ENCODE peak calls at places on chromosomes 2 and 18, in seven cellular contexts. V is ovary, B is neuronal stem cell, W is PC-3, N is Peyer's patch, Z is body of pancreas, P is left ventricle myocardium inferior. A is an unnamed sample. For H3K4me1, the result is how much of the 10 kb centered on the place peaks cover.

GRCh38 chr18:42976869-42977268 is 138.6 kb downstream of the RIT2 start:
- DNase-seq in V (no peak), B (no peak), W (no peak), N (no peak), Z (no peak), P (no peak), A (no peak)

GRCh38 chr2:97724501-97724900 is 11.1 kb downstream of the ZAP70 start:
- DNase-seq in V (no peak), B (no peak), W (no peak), N (peak), Z (no peak), P (no peak), A (no peak)

GRCh38 chr2:160491922-160492371 is 1.7 kb downstream of the RBMS1 start:
- DNase-seq in V (no peak), B (no peak), W (peak), N (no peak), Z (no peak), P (no peak), A (no peak)

GRCh38 chr18:65235966-65236634 is 514.7 kb upstream of the CDH7 start:
- DNase-seq in V (no peak), B (no peak), W (peak), N (no peak), Z (peak), P (no peak), A (no peak)

GRCh38 chr2:214830794-214831346 is 21.4 kb upstream of the BARD1 start:
- DNase-seq in V (no peak), B (no peak), W (peak), N (no peak), Z (no peak), P (no peak), A (no peak)

GRCh38 chr2:195961873-195962272 is 106.8 kb downstream of the DNAH7 start:
- DNase-seq in V (no peak), B (no peak), W (no peak), N (no peak), Z (no peak), P (no peak), A (no peak)

GRCh38 chr2:157375384-157375783 is 49.8 kb upstream of the ERMN start:
- DNase-seq in V (no peak), B (no peak), W (no peak), N (no peak), Z (no peak), P (no peak), A (no peak)

GRCh38 chr2:134207589-134208209 is 46.2 kb upstream of the MGAT5 start:
- DNase-seq in V (no peak), B (no peak), W (peak), N (peak), Z (peak), P (peak), A (peak)

GRCh38 chr2:71833855-71834554 is 313.7 kb downstream of the CYP26B1 start:
- DNase-seq in V (no peak), B (no peak), W (peak), N (no peak), Z (peak), P (peak), A (peak)

GRCh38 chr2:43136862-43137261 is 89.5 kb downstream of the ZFP36L2 start:
- DNase-seq in V (peak), B (no peak), W (no peak), N (peak), Z (no peak), P (no peak), A (no peak)

GRCh38 chr2:141666191-141666590 is 464.6 kb downstream of the LRP1B start:
- DNase-seq in V (no peak), B (no peak), W (no peak), N (no peak), Z (no peak), P (no peak), A (no peak)

GRCh38 chr2:98511981-98512380 is 67.3 kb downstream of the INPP4A start:
- DNase-seq in V (no peak), B (no peak), W (no peak), N (no peak), Z (no peak), P (no peak), A (no peak)

GRCh38 chr18:34957864-34958259 is 83.4 kb upstream of the MAPRE2 start:
- DNase-seq in V (no peak), B (no peak), W (no peak), N (no peak), Z (no peak), P (no peak), A (no peak)

GRCh38 chr2:86621290-86621943 is 2.2 kb downstream of the RNF103 start:
- DNase-seq in V (no peak), B (no peak), W (peak), N (no peak), Z (no peak), P (no peak), A (no peak)

GRCh38 chr2:160427629-160428424 is 65.8 kb downstream of the RBMS1 start:
- DNase-seq in V (peak), B (no peak), W (no peak), N (no peak), Z (no peak), P (no peak), A (peak)

GRCh38 chr2:41498791-41499190 is 549.0 kb upstream of the PKDCC start:
- DNase-seq in V (no peak), B (no peak), W (no peak), N (no peak), Z (no peak), P (no peak), A (no peak)

GRCh38 chr2:229715895-229716507 is 1.6 kb upstream of the DNER start:
- DNase-seq in V (no peak), B (peak), W (peak), N (no peak), Z (no peak), P (no peak), A (peak)

GRCh38 chr18:9521770-9522169 is 46.5 kb downstream of the RALBP1 start:
- DNase-seq in V (no peak), B (no peak), W (no peak), N (no peak), Z (no peak), P (no peak), A (peak)

GRCh38 chr2:122451040-122451439 is 695.6 kb downstream of the TSN start:
- DNase-seq in V (no peak), B (no peak), W (peak), N (no peak), Z (no peak), P (no peak), A (no peak)

DNA sequence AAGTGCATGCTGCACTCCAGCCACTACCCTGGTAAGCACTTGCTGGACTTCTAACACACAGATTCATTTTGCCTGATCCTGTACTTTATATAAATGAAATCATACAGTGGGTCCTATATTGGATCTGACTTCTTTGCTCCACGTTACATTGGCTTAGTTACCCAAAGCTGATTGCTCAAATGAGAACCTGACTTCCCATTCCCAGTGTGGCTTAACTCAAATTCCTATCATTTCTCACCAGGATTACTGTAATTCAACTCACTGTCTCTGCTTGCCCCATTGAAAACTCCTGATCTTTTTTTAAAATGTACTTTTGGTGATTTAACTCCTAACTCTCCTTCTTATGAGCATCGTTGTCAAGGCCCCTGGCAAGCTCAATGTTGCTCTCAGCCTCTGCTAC is 1.4 kb downstream of the RSAD2 start:
- DNase-seq in V (no peak), B (no peak), W (no peak), N (no peak), Z (no peak), P (no peak), A (no peak)
- H3K4me1 ChIP-seq in V (under half), B (under half), W (under half), N (under half), Z (under half), P (half or more), A (under half)

DNA sequence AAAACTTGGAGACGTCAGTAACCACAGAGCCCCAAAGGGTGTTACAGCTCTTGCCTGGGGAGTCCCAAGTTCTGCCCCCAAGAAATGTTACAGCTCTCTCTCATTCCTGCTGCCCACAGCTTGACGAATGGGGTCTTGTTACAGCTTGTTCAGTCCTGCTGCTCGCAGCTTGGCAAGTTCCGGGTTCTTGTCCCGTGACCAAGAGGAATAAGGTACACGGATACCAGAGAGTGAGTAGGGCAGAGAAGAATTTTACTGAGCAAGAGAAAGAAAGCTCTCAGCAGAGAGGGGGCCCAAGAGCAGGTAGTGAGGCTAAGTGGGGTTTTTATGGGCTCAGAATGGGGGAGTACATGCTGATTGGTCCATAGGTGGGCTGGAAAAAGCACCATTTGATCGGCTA is 27.2 kb downstream of the SLC39A6 start:
- DNase-seq in V (no peak), B (no peak), W (no peak), N (no peak), Z (no peak), P (no peak), A (no peak)
- H3K27ac ChIP-seq in V (no peak), B (no peak), W (no peak), N (no peak), Z (no peak), P (no peak), A (no peak)

DNA sequence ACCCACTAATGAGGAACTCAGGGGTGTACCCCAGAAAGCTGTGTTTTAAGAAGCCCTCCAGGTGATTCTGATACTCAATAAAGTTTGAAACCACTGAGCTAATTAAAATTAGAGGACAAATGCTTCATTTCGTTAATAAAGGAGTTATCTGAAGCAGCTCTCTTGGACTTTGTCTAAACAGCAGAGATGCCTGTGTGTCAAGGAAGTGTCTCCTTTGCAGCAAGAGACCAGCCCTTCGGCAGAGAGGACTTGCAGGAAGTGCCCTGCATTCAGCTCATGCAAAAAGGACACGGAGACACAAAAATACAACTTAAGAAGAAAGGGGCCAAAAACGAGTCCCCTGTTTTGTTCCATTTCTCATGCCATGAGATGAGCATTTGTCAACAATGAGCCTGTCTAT is 152.1 kb downstream of the ANTXR1 start:
- DNase-seq in V (no peak), B (no peak), W (no peak), N (no peak), Z (no peak), P (no peak), A (no peak)
- H3K4me1 ChIP-seq in V (under half), B (under half), W (under half), N (under half), Z (under half), P (half or more), A (under half)

DNA sequence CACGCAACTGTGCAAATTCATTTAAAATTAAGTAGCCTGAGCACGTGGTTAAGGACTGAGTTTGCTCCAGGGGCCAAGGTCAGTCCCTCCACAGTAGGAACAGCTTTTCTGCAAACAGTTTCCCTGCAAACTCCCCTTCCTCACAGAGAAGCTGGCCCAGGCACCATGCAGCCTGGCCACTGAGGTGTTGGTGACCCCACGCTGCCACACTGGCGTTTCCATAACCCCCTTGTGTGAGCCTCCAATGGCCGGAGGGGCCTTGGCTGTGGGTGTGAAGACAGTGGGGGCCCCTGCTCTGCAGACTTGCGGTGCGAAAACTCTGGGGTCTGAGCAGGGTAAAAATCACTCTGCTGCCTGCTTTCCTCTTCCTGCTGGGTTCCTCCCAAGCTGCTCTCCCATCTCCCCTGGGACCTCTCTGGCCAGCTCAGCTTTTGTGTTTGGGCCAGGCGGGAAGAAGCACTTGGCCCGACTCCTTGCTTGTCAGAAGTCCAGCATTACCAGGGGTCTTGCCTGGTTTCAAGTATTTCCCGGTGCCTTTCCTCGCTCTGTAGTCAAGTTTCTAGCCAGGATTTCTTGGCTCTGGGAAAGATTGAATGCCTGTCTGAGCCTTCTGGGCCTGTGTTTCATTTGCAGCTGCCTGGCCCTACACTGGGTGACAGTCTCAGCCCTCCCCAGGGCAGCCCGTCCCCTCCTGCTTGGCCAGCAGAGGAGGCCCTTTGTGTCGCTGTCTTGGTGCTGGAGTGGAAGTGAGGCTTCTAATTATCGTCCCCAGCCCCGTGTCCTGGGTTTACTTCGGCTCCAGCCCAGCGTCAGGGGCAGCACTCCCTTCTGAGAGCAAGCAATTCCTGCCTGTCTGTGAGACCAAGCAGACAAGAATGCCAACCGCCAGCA is 131.4 kb upstream of the SLC1A4 start:
- DNase-seq in V (peak), B (no peak), W (no peak), N (no peak), Z (peak), P (peak), A (no peak)
- H3K27ac ChIP-seq in V (peak), B (no peak), W (no peak), N (peak), Z (peak), P (peak), A (peak)

GRCh38 chr2:238865744-238866355 is 18.0 kb downstream of the TWIST2 start:
- DNase-seq in V (no peak), B (no peak), W (no peak), N (no peak), Z (no peak), P (no peak), A (no peak)

GRCh38 chr2:238863749-238864206 is 15.9 kb downstream of the TWIST2 start:
- DNase-seq in V (no peak), B (no peak), W (no peak), N (no peak), Z (no peak), P (no peak), A (no peak)

GRCh38 chr2:238865015-238865719 is 17.3 kb downstream of the TWIST2 start:
- DNase-seq in V (no peak), B (no peak), W (no peak), N (no peak), Z (no peak), P (no peak), A (no peak)

GRCh38 chr2:238863231-238863630 is 15.3 kb downstream of the TWIST2 start:
- DNase-seq in V (no peak), B (no peak), W (no peak), N (no peak), Z (no peak), P (no peak), A (no peak)

GRCh38 chr2:238864207-238865014 is 16.5 kb downstream of the TWIST2 start:
- DNase-seq in V (peak), B (peak), W (peak), N (peak), Z (peak), P (peak), A (peak)
- H3K4me1 ChIP-seq in V (under half), B (under half), W (under half), N (under half), Z (under half), P (under half), A (under half)

GRCh38 chr2:9973691-9974090 is 22.2 kb downstream of the GRHL1 start:
- DNase-seq in V (no peak), B (no peak), W (no peak), N (no peak), Z (no peak), P (no peak), A (no peak)

GRCh38 chr2:9974344-9974743 is 22.9 kb downstream of the GRHL1 start:
- DNase-seq in V (no peak), B (no peak), W (no peak), N (no peak), Z (no peak), P (no peak), A (no peak)

GRCh38 chr2:9975805-9976447 is 24.4 kb downstream of the GRHL1 start:
- DNase-seq in V (no peak), B (no peak), W (peak), N (no peak), Z (peak), P (no peak), A (no peak)

GRCh38 chr2:9972621-9973445 is 21.3 kb downstream of the GRHL1 start:
- DNase-seq in V (no peak), B (no peak), W (peak), N (no peak), Z (peak), P (no peak), A (no peak)

DNA sequence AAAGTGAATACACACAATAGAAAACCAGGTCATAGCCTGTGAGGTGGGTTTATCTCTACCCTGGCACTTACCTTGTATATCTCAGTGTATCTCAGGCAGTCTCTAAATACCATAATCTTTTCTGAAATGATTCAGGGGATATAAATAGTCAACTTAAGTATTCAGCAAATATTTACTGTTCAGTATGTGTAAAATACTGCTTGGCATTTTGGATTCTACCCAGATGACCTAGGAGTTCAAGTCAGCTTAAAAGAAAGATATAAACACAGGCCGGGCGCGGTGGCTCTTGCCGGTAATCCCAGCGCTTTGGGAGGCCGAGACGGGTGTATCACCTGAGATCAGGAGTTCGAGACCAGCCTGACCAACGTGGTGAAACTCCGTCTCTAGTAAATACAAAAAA is 23.8 kb downstream of the GRHL1 start:
- DNase-seq in V (no peak), B (no peak), W (peak), N (no peak), Z (peak), P (no peak), A (no peak)
- H3K27ac ChIP-seq in V (no peak), B (no peak), W (peak), N (no peak), Z (peak), P (no peak), A (peak)

GRCh38 chr2:217804338-217804737 is 198.5 kb downstream of the TNS1 start:
- DNase-seq in V (no peak), B (no peak), W (no peak), N (peak), Z (no peak), P (peak), A (no peak)
- H3K4me1 ChIP-seq in V (half or more), B (under half), W (under half), N (under half), Z (under half), P (half or more), A (under half)

GRCh38 chr18:58891753-58892152 is 27.1 kb downstream of the ZNF532 start:
- DNase-seq in V (no peak), B (no peak), W (no peak), N (no peak), Z (no peak), P (no peak), A (no peak)
- H3K27ac ChIP-seq in V (no peak), B (no peak), W (no peak), N (no peak), Z (no peak), P (peak), A (peak)

GRCh38 chr2:69163556-69163955 is 150.6 kb downstream of the ANTXR1 start:
- DNase-seq in V (no peak), B (no peak), W (no peak), N (no peak), Z (no peak), P (no peak), A (no peak)

GRCh38 chr2:69159988-69160387 is 147.0 kb downstream of the ANTXR1 start:
- DNase-seq in V (no peak), B (no peak), W (no peak), N (no peak), Z (no peak), P (no peak), A (peak)

GRCh38 chr2:69163109-69163508 is 150.1 kb downstream of the ANTXR1 start:
- DNase-seq in V (no peak), B (no peak), W (peak), N (no peak), Z (no peak), P (no peak), A (no peak)

GRCh38 chr2:69164379-69164778 is 151.4 kb downstream of the ANTXR1 start:
- DNase-seq in V (no peak), B (no peak), W (no peak), N (no peak), Z (no peak), P (no peak), A (no peak)

DNA sequence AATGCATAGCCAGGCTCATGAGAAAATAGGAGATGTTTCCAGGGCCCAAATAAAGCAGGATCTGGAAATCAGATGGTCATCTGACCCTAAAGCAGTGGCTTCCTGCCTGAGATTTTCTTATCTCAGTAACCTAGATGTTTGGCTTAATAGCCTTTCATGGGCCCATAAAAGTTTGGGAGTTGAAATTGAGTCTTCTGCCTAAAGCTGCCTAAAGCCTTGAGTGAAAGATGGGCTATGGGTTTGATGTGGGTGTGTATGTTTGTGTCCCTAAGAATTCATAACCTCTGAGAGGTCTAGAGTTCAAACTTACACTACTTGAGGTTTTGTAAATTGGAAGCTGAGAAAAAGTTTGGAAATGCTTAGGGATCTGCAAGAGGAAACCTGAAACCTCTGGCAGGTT is 149.1 kb downstream of the ANTXR1 start:
- DNase-seq in V (no peak), B (no peak), W (no peak), N (no peak), Z (no peak), P (no peak), A (no peak)
- H3K4me1 ChIP-seq in V (under half), B (under half), W (under half), N (under half), Z (under half), P (half or more), A (under half)